ENCODE peak calls at places on chromosomes 11 and 22, in seven cellular contexts. One of them, this sample, is unnamed.

GRCh38 chr11:34825315-34825669 is 90.9 kb downstream of the APIP start:
- DNase-seq in activated T-helper 1 cell treated with Interleukin-2 at 50 U/mL for 16 hours: no peak
- DNase-seq in Caco-2: no peak
- DNase-seq in AG04449: no peak
- DNase-seq in Peyer's patch: no peak
- DNase-seq in cardiac muscle cell: no peak
- DNase-seq in stimulated activated CD4-positive, alpha-beta T cell treated with anti-CD3 and anti-CD28 coated beads, Interleukin-4, amount 100 ng/mL, for 48 hours: no peak
- DNase-seq in this sample: no peak

GRCh38 chr11:121418625-121419114 is 33.4 kb upstream of the SORL1 start:
- DNase-seq in activated T-helper 1 cell treated with Interleukin-2 at 50 U/mL for 16 hours: peak
- DNase-seq in Caco-2: no peak
- DNase-seq in AG04449: no peak
- DNase-seq in Peyer's patch: no peak
- DNase-seq in cardiac muscle cell: no peak
- DNase-seq in stimulated activated CD4-positive, alpha-beta T cell treated with anti-CD3 and anti-CD28 coated beads, Interleukin-4, amount 100 ng/mL, for 48 hours: no peak
- DNase-seq in this sample: peak

GRCh38 chr22:42065408-42066132 is 5.0 kb downstream of the NAGA start:
- DNase-seq in activated T-helper 1 cell treated with Interleukin-2 at 50 U/mL for 16 hours: no peak
- DNase-seq in Caco-2: no peak
- DNase-seq in AG04449: no peak
- DNase-seq in Peyer's patch: no peak
- DNase-seq in cardiac muscle cell: no peak
- DNase-seq in stimulated activated CD4-positive, alpha-beta T cell treated with anti-CD3 and anti-CD28 coated beads, Interleukin-4, amount 100 ng/mL, for 48 hours: no peak
- DNase-seq in this sample: no peak

GRCh38 chr11:15764948-15765347 is 591.4 kb downstream of the SOX6 start:
- DNase-seq in activated T-helper 1 cell treated with Interleukin-2 at 50 U/mL for 16 hours: no peak
- DNase-seq in Caco-2: peak
- DNase-seq in AG04449: no peak
- DNase-seq in Peyer's patch: no peak
- DNase-seq in cardiac muscle cell: no peak
- DNase-seq in stimulated activated CD4-positive, alpha-beta T cell treated with anti-CD3 and anti-CD28 coated beads, Interleukin-4, amount 100 ng/mL, for 48 hours: no peak
- DNase-seq in this sample: no peak

GRCh38 chr11:64164392-64165312 is 1.3 kb downstream of the MACROD1 start:
- DNase-seq in activated T-helper 1 cell treated with Interleukin-2 at 50 U/mL for 16 hours: no peak
- DNase-seq in Caco-2: no peak
- DNase-seq in AG04449: no peak
- DNase-seq in Peyer's patch: no peak
- DNase-seq in cardiac muscle cell: peak
- DNase-seq in stimulated activated CD4-positive, alpha-beta T cell treated with anti-CD3 and anti-CD28 coated beads, Interleukin-4, amount 100 ng/mL, for 48 hours: no peak
- DNase-seq in this sample: peak

GRCh38 chr11:3077174-3077839 is 20.1 kb upstream of the CARS1 start:
- DNase-seq in activated T-helper 1 cell treated with Interleukin-2 at 50 U/mL for 16 hours: no peak
- DNase-seq in Caco-2: peak
- DNase-seq in AG04449: no peak
- DNase-seq in Peyer's patch: no peak
- DNase-seq in cardiac muscle cell: no peak
- DNase-seq in stimulated activated CD4-positive, alpha-beta T cell treated with anti-CD3 and anti-CD28 coated beads, Interleukin-4, amount 100 ng/mL, for 48 hours: no peak
- DNase-seq in this sample: no peak

GRCh38 chr11:118180300-118180703 is 3.9 kb upstream of the SCN2B start:
- DNase-seq in activated T-helper 1 cell treated with Interleukin-2 at 50 U/mL for 16 hours: no peak
- DNase-seq in Caco-2: no peak
- DNase-seq in AG04449: no peak
- DNase-seq in Peyer's patch: no peak
- DNase-seq in cardiac muscle cell: peak
- DNase-seq in stimulated activated CD4-positive, alpha-beta T cell treated with anti-CD3 and anti-CD28 coated beads, Interleukin-4, amount 100 ng/mL, for 48 hours: no peak
- DNase-seq in this sample: peak

GRCh38 chr22:25235547-25236290 is 16.3 kb downstream of the CRYBB2 start:
- DNase-seq in activated T-helper 1 cell treated with Interleukin-2 at 50 U/mL for 16 hours: peak
- DNase-seq in Caco-2: peak
- DNase-seq in AG04449: no peak
- DNase-seq in Peyer's patch: no peak
- DNase-seq in cardiac muscle cell: peak
- DNase-seq in stimulated activated CD4-positive, alpha-beta T cell treated with anti-CD3 and anti-CD28 coated beads, Interleukin-4, amount 100 ng/mL, for 48 hours: peak
- DNase-seq in this sample: peak

GRCh38 chr22:47176573-47177333 is 414.3 kb downstream of the TBC1D22A start:
- DNase-seq in activated T-helper 1 cell treated with Interleukin-2 at 50 U/mL for 16 hours: no peak
- DNase-seq in Caco-2: no peak
- DNase-seq in AG04449: no peak
- DNase-seq in Peyer's patch: no peak
- DNase-seq in cardiac muscle cell: no peak
- DNase-seq in stimulated activated CD4-positive, alpha-beta T cell treated with anti-CD3 and anti-CD28 coated beads, Interleukin-4, amount 100 ng/mL, for 48 hours: no peak
- DNase-seq in this sample: no peak

GRCh38 chr11:32231909-32232493 is 141.1 kb downstream of the RCN1 start:
- DNase-seq in activated T-helper 1 cell treated with Interleukin-2 at 50 U/mL for 16 hours: no peak
- DNase-seq in Caco-2: peak
- DNase-seq in AG04449: no peak
- DNase-seq in Peyer's patch: no peak
- DNase-seq in cardiac muscle cell: peak
- DNase-seq in stimulated activated CD4-positive, alpha-beta T cell treated with anti-CD3 and anti-CD28 coated beads, Interleukin-4, amount 100 ng/mL, for 48 hours: peak
- DNase-seq in this sample: no peak

GRCh38 chr11:76885390-76886097 is 24.8 kb downstream of the ACER3 start:
- DNase-seq in activated T-helper 1 cell treated with Interleukin-2 at 50 U/mL for 16 hours: no peak
- DNase-seq in Caco-2: no peak
- DNase-seq in AG04449: no peak
- DNase-seq in Peyer's patch: no peak
- DNase-seq in cardiac muscle cell: no peak
- DNase-seq in stimulated activated CD4-positive, alpha-beta T cell treated with anti-CD3 and anti-CD28 coated beads, Interleukin-4, amount 100 ng/mL, for 48 hours: no peak
- DNase-seq in this sample: peak